ENCODE peak calls at places on chromosomes 16 and 17, in seven cellular contexts. One of them, this sample, is unnamed.

GRCh38 chr16:50153648-50154368 is 702 bp downstream of the TENT4B start:
- DNase-seq in nucleus accumbens: no peak
- DNase-seq in AG09319: no peak
- DNase-seq in stimulated activated CD8-positive, alpha-beta memory T cell treated with anti-CD3 and anti-CD28 coated beads, Interleukin-15, amount 100 ng/mL, for 1 hour: no peak
- DNase-seq in tibial nerve: peak
- DNase-seq in stimulated activated CD4-positive, alpha-beta T cell treated with anti-CD3 and anti-CD28 coated beads, TNF-alpha, amount 100 ng/mL, for 48 hours: no peak
- DNase-seq in Daoy: peak
- DNase-seq in this sample: peak

GRCh38 chr17:69539781-69540319 is 125.4 kb downstream of the MAP2K6 start:
- DNase-seq in stimulated activated CD8-positive, alpha-beta memory T cell treated with anti-CD3 and anti-CD28 coated beads, Interleukin-15, amount 100 ng/mL, for 1 hour: no peak
- DNase-seq in Daoy: peak
- DNase-seq in stimulated activated CD4-positive, alpha-beta T cell treated with anti-CD3 and anti-CD28 coated beads, TNF-alpha, amount 100 ng/mL, for 48 hours: no peak
- DNase-seq in tibial nerve: no peak
- DNase-seq in AG09319: peak
- DNase-seq in nucleus accumbens: no peak
- DNase-seq in this sample: peak

GRCh38 chr16:10562361-10562899 is 18.0 kb downstream of the EMP2 start:
- DNase-seq in tibial nerve: no peak
- DNase-seq in nucleus accumbens: no peak
- DNase-seq in Daoy: no peak
- DNase-seq in stimulated activated CD8-positive, alpha-beta memory T cell treated with anti-CD3 and anti-CD28 coated beads, Interleukin-15, amount 100 ng/mL, for 1 hour: no peak
- DNase-seq in stimulated activated CD4-positive, alpha-beta T cell treated with anti-CD3 and anti-CD28 coated beads, TNF-alpha, amount 100 ng/mL, for 48 hours: no peak
- DNase-seq in AG09319: no peak
- DNase-seq in this sample: no peak

GRCh38 chr17:63601439-63602371 is 1.0 kb downstream of the TACO1 start:
- DNase-seq in tibial nerve: no peak
- DNase-seq in nucleus accumbens: no peak
- DNase-seq in stimulated activated CD4-positive, alpha-beta T cell treated with anti-CD3 and anti-CD28 coated beads, TNF-alpha, amount 100 ng/mL, for 48 hours: no peak
- DNase-seq in AG09319: no peak
- DNase-seq in stimulated activated CD8-positive, alpha-beta memory T cell treated with anti-CD3 and anti-CD28 coated beads, Interleukin-15, amount 100 ng/mL, for 1 hour: no peak
- DNase-seq in Daoy: no peak
- DNase-seq in this sample: peak

GRCh38 chr16:84308120-84308519 is 13.4 kb downstream of the WFDC1 start:
- DNase-seq in stimulated activated CD4-positive, alpha-beta T cell treated with anti-CD3 and anti-CD28 coated beads, TNF-alpha, amount 100 ng/mL, for 48 hours: no peak
- DNase-seq in stimulated activated CD8-positive, alpha-beta memory T cell treated with anti-CD3 and anti-CD28 coated beads, Interleukin-15, amount 100 ng/mL, for 1 hour: no peak
- DNase-seq in AG09319: no peak
- DNase-seq in Daoy: peak
- DNase-seq in tibial nerve: no peak
- DNase-seq in nucleus accumbens: no peak
- DNase-seq in this sample: peak

GRCh38 chr17:53749178-53749577 is 73.5 kb upstream of the KIF2B start:
- DNase-seq in nucleus accumbens: no peak
- DNase-seq in stimulated activated CD4-positive, alpha-beta T cell treated with anti-CD3 and anti-CD28 coated beads, TNF-alpha, amount 100 ng/mL, for 48 hours: no peak
- DNase-seq in AG09319: no peak
- DNase-seq in tibial nerve: no peak
- DNase-seq in Daoy: no peak
- DNase-seq in stimulated activated CD8-positive, alpha-beta memory T cell treated with anti-CD3 and anti-CD28 coated beads, Interleukin-15, amount 100 ng/mL, for 1 hour: no peak
- DNase-seq in this sample: peak

GRCh38 chr17:82668631-82669099 is 20.4 kb upstream of the WDR45B start:
- DNase-seq in stimulated activated CD4-positive, alpha-beta T cell treated with anti-CD3 and anti-CD28 coated beads, TNF-alpha, amount 100 ng/mL, for 48 hours: peak
- DNase-seq in nucleus accumbens: peak
- DNase-seq in tibial nerve: no peak
- DNase-seq in Daoy: peak
- DNase-seq in stimulated activated CD8-positive, alpha-beta memory T cell treated with anti-CD3 and anti-CD28 coated beads, Interleukin-15, amount 100 ng/mL, for 1 hour: no peak
- DNase-seq in AG09319: peak
- DNase-seq in this sample: peak

GRCh38 chr17:81977211-81978091 is at the start of gene ASPSCR1:
- DNase-seq in Daoy: peak
- DNase-seq in AG09319: peak
- DNase-seq in stimulated activated CD4-positive, alpha-beta T cell treated with anti-CD3 and anti-CD28 coated beads, TNF-alpha, amount 100 ng/mL, for 48 hours: peak
- DNase-seq in nucleus accumbens: peak
- DNase-seq in stimulated activated CD8-positive, alpha-beta memory T cell treated with anti-CD3 and anti-CD28 coated beads, Interleukin-15, amount 100 ng/mL, for 1 hour: peak
- DNase-seq in tibial nerve: peak
- DNase-seq in this sample: peak

GRCh38 chr17:67585077-67585602 is 132.6 kb upstream of the NOL11 start:
- DNase-seq in AG09319: no peak
- DNase-seq in nucleus accumbens: no peak
- DNase-seq in stimulated activated CD8-positive, alpha-beta memory T cell treated with anti-CD3 and anti-CD28 coated beads, Interleukin-15, amount 100 ng/mL, for 1 hour: no peak
- DNase-seq in Daoy: no peak
- DNase-seq in stimulated activated CD4-positive, alpha-beta T cell treated with anti-CD3 and anti-CD28 coated beads, TNF-alpha, amount 100 ng/mL, for 48 hours: no peak
- DNase-seq in tibial nerve: no peak
- DNase-seq in this sample: no peak

GRCh38 chr17:68437979-68438877 is 19.1 kb downstream of the WIPI1 start:
- DNase-seq in stimulated activated CD8-positive, alpha-beta memory T cell treated with anti-CD3 and anti-CD28 coated beads, Interleukin-15, amount 100 ng/mL, for 1 hour: no peak
- DNase-seq in AG09319: no peak
- DNase-seq in Daoy: peak
- DNase-seq in stimulated activated CD4-positive, alpha-beta T cell treated with anti-CD3 and anti-CD28 coated beads, TNF-alpha, amount 100 ng/mL, for 48 hours: no peak
- DNase-seq in tibial nerve: no peak
- DNase-seq in nucleus accumbens: no peak
- DNase-seq in this sample: peak

GRCh38 chr17:21119247-21119944 is 7.4 kb upstream of the DHRS7B start:
- DNase-seq in AG09319: peak
- DNase-seq in tibial nerve: peak
- DNase-seq in stimulated activated CD8-positive, alpha-beta memory T cell treated with anti-CD3 and anti-CD28 coated beads, Interleukin-15, amount 100 ng/mL, for 1 hour: peak
- DNase-seq in nucleus accumbens: peak
- DNase-seq in Daoy: peak
- DNase-seq in stimulated activated CD4-positive, alpha-beta T cell treated with anti-CD3 and anti-CD28 coated beads, TNF-alpha, amount 100 ng/mL, for 48 hours: peak
- DNase-seq in this sample: peak

GRCh38 chr17:79626156-79626890 is 15.5 kb upstream of the RBFOX3 start:
- DNase-seq in nucleus accumbens: no peak
- DNase-seq in Daoy: no peak
- DNase-seq in stimulated activated CD4-positive, alpha-beta T cell treated with anti-CD3 and anti-CD28 coated beads, TNF-alpha, amount 100 ng/mL, for 48 hours: no peak
- DNase-seq in tibial nerve: no peak
- DNase-seq in AG09319: no peak
- DNase-seq in stimulated activated CD8-positive, alpha-beta memory T cell treated with anti-CD3 and anti-CD28 coated beads, Interleukin-15, amount 100 ng/mL, for 1 hour: no peak
- DNase-seq in this sample: no peak

GRCh38 chr17:75078097-75079022 is 9.4 kb upstream of the SLC16A5 start:
- DNase-seq in Daoy: peak
- DNase-seq in AG09319: peak
- DNase-seq in stimulated activated CD8-positive, alpha-beta memory T cell treated with anti-CD3 and anti-CD28 coated beads, Interleukin-15, amount 100 ng/mL, for 1 hour: no peak
- DNase-seq in nucleus accumbens: no peak
- DNase-seq in tibial nerve: no peak
- DNase-seq in stimulated activated CD4-positive, alpha-beta T cell treated with anti-CD3 and anti-CD28 coated beads, TNF-alpha, amount 100 ng/mL, for 48 hours: no peak
- DNase-seq in this sample: peak

GRCh38 chr16:21997693-21998480 is 3.0 kb downstream of the PDZD9 start:
- DNase-seq in stimulated activated CD4-positive, alpha-beta T cell treated with anti-CD3 and anti-CD28 coated beads, TNF-alpha, amount 100 ng/mL, for 48 hours: no peak
- DNase-seq in stimulated activated CD8-positive, alpha-beta memory T cell treated with anti-CD3 and anti-CD28 coated beads, Interleukin-15, amount 100 ng/mL, for 1 hour: no peak
- DNase-seq in AG09319: no peak
- DNase-seq in tibial nerve: no peak
- DNase-seq in nucleus accumbens: no peak
- DNase-seq in Daoy: no peak
- DNase-seq in this sample: no peak

GRCh38 chr17:40298726-40299125 is 10.3 kb upstream of the RARA start:
- DNase-seq in nucleus accumbens: no peak
- DNase-seq in Daoy: no peak
- DNase-seq in stimulated activated CD4-positive, alpha-beta T cell treated with anti-CD3 and anti-CD28 coated beads, TNF-alpha, amount 100 ng/mL, for 48 hours: no peak
- DNase-seq in stimulated activated CD8-positive, alpha-beta memory T cell treated with anti-CD3 and anti-CD28 coated beads, Interleukin-15, amount 100 ng/mL, for 1 hour: no peak
- DNase-seq in tibial nerve: no peak
- DNase-seq in AG09319: no peak
- DNase-seq in this sample: peak

GRCh38 chr16:85395913-85396878 is 216.9 kb upstream of the GSE1 start:
- DNase-seq in nucleus accumbens: no peak
- DNase-seq in stimulated activated CD8-positive, alpha-beta memory T cell treated with anti-CD3 and anti-CD28 coated beads, Interleukin-15, amount 100 ng/mL, for 1 hour: no peak
- DNase-seq in stimulated activated CD4-positive, alpha-beta T cell treated with anti-CD3 and anti-CD28 coated beads, TNF-alpha, amount 100 ng/mL, for 48 hours: no peak
- DNase-seq in tibial nerve: no peak
- DNase-seq in Daoy: peak
- DNase-seq in AG09319: no peak
- DNase-seq in this sample: peak

GRCh38 chr17:21549107-21549687 is 143.1 kb upstream of the KCNJ18 start:
- DNase-seq in AG09319: no peak
- DNase-seq in tibial nerve: no peak
- DNase-seq in Daoy: peak
- DNase-seq in stimulated activated CD8-positive, alpha-beta memory T cell treated with anti-CD3 and anti-CD28 coated beads, Interleukin-15, amount 100 ng/mL, for 1 hour: no peak
- DNase-seq in stimulated activated CD4-positive, alpha-beta T cell treated with anti-CD3 and anti-CD28 coated beads, TNF-alpha, amount 100 ng/mL, for 48 hours: peak
- DNase-seq in nucleus accumbens: no peak
- DNase-seq in this sample: peak

GRCh38 chr17:39928868-39929651 is 1.5 kb downstream of the LRRC3C start:
- DNase-seq in nucleus accumbens: no peak
- DNase-seq in stimulated activated CD8-positive, alpha-beta memory T cell treated with anti-CD3 and anti-CD28 coated beads, Interleukin-15, amount 100 ng/mL, for 1 hour: no peak
- DNase-seq in stimulated activated CD4-positive, alpha-beta T cell treated with anti-CD3 and anti-CD28 coated beads, TNF-alpha, amount 100 ng/mL, for 48 hours: no peak
- DNase-seq in Daoy: peak
- DNase-seq in tibial nerve: no peak
- DNase-seq in AG09319: peak
- DNase-seq in this sample: peak

GRCh38 chr17:82750241-82750905 is 1.5 kb upstream of the TBCD start:
- DNase-seq in AG09319: no peak
- DNase-seq in Daoy: no peak
- DNase-seq in tibial nerve: no peak
- DNase-seq in stimulated activated CD4-positive, alpha-beta T cell treated with anti-CD3 and anti-CD28 coated beads, TNF-alpha, amount 100 ng/mL, for 48 hours: no peak
- DNase-seq in stimulated activated CD8-positive, alpha-beta memory T cell treated with anti-CD3 and anti-CD28 coated beads, Interleukin-15, amount 100 ng/mL, for 1 hour: no peak
- DNase-seq in nucleus accumbens: no peak
- DNase-seq in this sample: no peak

GRCh38 chr17:14557482-14557881 is 256.6 kb downstream of the HS3ST3B1 start:
- DNase-seq in stimulated activated CD8-positive, alpha-beta memory T cell treated with anti-CD3 and anti-CD28 coated beads, Interleukin-15, amount 100 ng/mL, for 1 hour: no peak
- DNase-seq in nucleus accumbens: no peak
- DNase-seq in stimulated activated CD4-positive, alpha-beta T cell treated with anti-CD3 and anti-CD28 coated beads, TNF-alpha, amount 100 ng/mL, for 48 hours: no peak
- DNase-seq in tibial nerve: no peak
- DNase-seq in AG09319: no peak
- DNase-seq in Daoy: no peak
- DNase-seq in this sample: no peak

GRCh38 chr17:59844884-59845594 is 47.7 kb downstream of the TUBD1 start:
- DNase-seq in AG09319: no peak
- DNase-seq in stimulated activated CD8-positive, alpha-beta memory T cell treated with anti-CD3 and anti-CD28 coated beads, Interleukin-15, amount 100 ng/mL, for 1 hour: no peak
- DNase-seq in tibial nerve: no peak
- DNase-seq in nucleus accumbens: no peak
- DNase-seq in stimulated activated CD4-positive, alpha-beta T cell treated with anti-CD3 and anti-CD28 coated beads, TNF-alpha, amount 100 ng/mL, for 48 hours: no peak
- DNase-seq in Daoy: peak
- DNase-seq in this sample: peak

GRCh38 chr16:74449470-74449869 is 28.2 kb upstream of the CLEC18B start:
- DNase-seq in tibial nerve: peak
- DNase-seq in nucleus accumbens: no peak
- DNase-seq in stimulated activated CD8-positive, alpha-beta memory T cell treated with anti-CD3 and anti-CD28 coated beads, Interleukin-15, amount 100 ng/mL, for 1 hour: no peak
- DNase-seq in AG09319: no peak
- DNase-seq in Daoy: peak
- DNase-seq in stimulated activated CD4-positive, alpha-beta T cell treated with anti-CD3 and anti-CD28 coated beads, TNF-alpha, amount 100 ng/mL, for 48 hours: no peak
- DNase-seq in this sample: peak

GRCh38 chr16:80029706-80030481 is 429.4 kb upstream of the MAF start:
- DNase-seq in stimulated activated CD4-positive, alpha-beta T cell treated with anti-CD3 and anti-CD28 coated beads, TNF-alpha, amount 100 ng/mL, for 48 hours: no peak
- DNase-seq in tibial nerve: no peak
- DNase-seq in nucleus accumbens: no peak
- DNase-seq in Daoy: no peak
- DNase-seq in stimulated activated CD8-positive, alpha-beta memory T cell treated with anti-CD3 and anti-CD28 coated beads, Interleukin-15, amount 100 ng/mL, for 1 hour: no peak
- DNase-seq in AG09319: no peak
- DNase-seq in this sample: no peak

GRCh38 chr17:73657473-73658116 is 13.3 kb upstream of the SDK2 start:
- DNase-seq in stimulated activated CD4-positive, alpha-beta T cell treated with anti-CD3 and anti-CD28 coated beads, TNF-alpha, amount 100 ng/mL, for 48 hours: peak
- DNase-seq in Daoy: peak
- DNase-seq in tibial nerve: peak
- DNase-seq in AG09319: no peak
- DNase-seq in nucleus accumbens: no peak
- DNase-seq in stimulated activated CD8-positive, alpha-beta memory T cell treated with anti-CD3 and anti-CD28 coated beads, Interleukin-15, amount 100 ng/mL, for 1 hour: no peak
- DNase-seq in this sample: peak

GRCh38 chr16:13312063-13312462 is 410.7 kb downstream of the SHISA9 start:
- DNase-seq in stimulated activated CD4-positive, alpha-beta T cell treated with anti-CD3 and anti-CD28 coated beads, TNF-alpha, amount 100 ng/mL, for 48 hours: no peak
- DNase-seq in Daoy: no peak
- DNase-seq in tibial nerve: no peak
- DNase-seq in nucleus accumbens: no peak
- DNase-seq in stimulated activated CD8-positive, alpha-beta memory T cell treated with anti-CD3 and anti-CD28 coated beads, Interleukin-15, amount 100 ng/mL, for 1 hour: no peak
- DNase-seq in AG09319: no peak
- DNase-seq in this sample: no peak

GRCh38 chr16:67529639-67530012 is 997 bp downstream of the RIPOR1 start:
- DNase-seq in tibial nerve: no peak
- DNase-seq in stimulated activated CD4-positive, alpha-beta T cell treated with anti-CD3 and anti-CD28 coated beads, TNF-alpha, amount 100 ng/mL, for 48 hours: no peak
- DNase-seq in Daoy: no peak
- DNase-seq in AG09319: no peak
- DNase-seq in nucleus accumbens: no peak
- DNase-seq in stimulated activated CD8-positive, alpha-beta memory T cell treated with anti-CD3 and anti-CD28 coated beads, Interleukin-15, amount 100 ng/mL, for 1 hour: no peak
- DNase-seq in this sample: no peak